ENCODE peak calls at places on chromosomes 13 and 19, in four cellular contexts. O, W, J and F are unnamed samples.

GRCh38 chr13:50476579-50476978 is 366.9 kb downstream of the DLEU7 start:
- DNase-seq in O (no peak), J (no peak), W (no peak), F (no peak)

GRCh38 chr19:2624537-2625091 is 77.9 kb downstream of the GNG7 start:
- DNase-seq in O (no peak), W (peak; percentile 51), J (no peak), F (peak; percentile 34)

GRCh38 chr13:114234266-114234644 is 442 bp upstream of the CDC16 start:
- DNase-seq in W (no peak), J (no peak), O (no peak), F (peak; percentile 9)

GRCh38 chr13:71621152-71622124 is 245.6 kb downstream of the DACH1 start:
- DNase-seq in J (no peak), W (peak; percentile 30), O (no peak), F (peak; percentile 16)

GRCh38 chr13:97255515-97255999 is 33.4 kb downstream of the MBNL2 start:
- DNase-seq in O (no peak), J (no peak), W (no peak), F (no peak)

GRCh38 chr19:33238750-33239149 is 13.1 kb upstream of the SLC7A10 start:
- DNase-seq in W (no peak), O (no peak), J (no peak), F (no peak)

GRCh38 chr13:102309110-102309509 is 92.7 kb downstream of the FGF14 start:
- DNase-seq in O (no peak), J (no peak), W (peak; percentile 73), F (no peak)

GRCh38 chr13:93226623-93227279 is at the start of gene GPC6:
- DNase-seq in J (peak; percentile 18), W (peak; percentile 89), O (no peak), F (peak; percentile 76)

GRCh38 chr13:112688560-112689497 is 1.0 kb upstream of the ATP11A start:
- DNase-seq in O (no peak), J (peak; percentile 29), W (peak; percentile 62), F (peak; percentile 13)

GRCh38 chr13:41942462-41943094 is 18.3 kb downstream of the VWA8 start:
- DNase-seq in W (peak; percentile 39), J (no peak), O (no peak), F (no peak)

GRCh38 chr13:92716749-92717148 is 509.9 kb upstream of the GPC6 start:
- DNase-seq in O (no peak), J (no peak), W (no peak), F (no peak)

GRCh38 chr19:38698225-38699026 is 45.8 kb downstream of the CAPN12 start:
- DNase-seq in J (no peak), O (no peak), W (no peak), F (no peak)

GRCh38 chr13:95201814-95202521 is 99.3 kb downstream of the ABCC4 start:
- DNase-seq in J (no peak), W (no peak), O (no peak), F (no peak)

GRCh38 chr13:97445504-97446187 is 11.7 kb downstream of the RAP2A start:
- DNase-seq in O (no peak), W (no peak), J (no peak), F (peak; percentile 42)

GRCh38 chr19:53865918-53866696 is 1.6 kb upstream of the MYADM start:
- DNase-seq in W (peak; percentile 90), J (peak; percentile 81), O (peak; percentile 35), F (peak; percentile 77)

GRCh38 chr13:98826156-98826555 is 73.7 kb upstream of the SLC15A1 start:
- DNase-seq in J (no peak), W (no peak), O (no peak), F (no peak)

GRCh38 chr13:22740264-22740663 is 440.5 kb upstream of the SGCG start:
- DNase-seq in W (peak; percentile 15), O (no peak), J (no peak), F (peak; percentile 17)

GRCh38 chr19:40510526-40511115 is 43.8 kb downstream of the SPTBN4 start:
- DNase-seq in J (no peak), W (no peak), O (no peak), F (no peak)

GRCh38 chr19:5292843-5293606 is 47.6 kb downstream of the PTPRS start:
- DNase-seq in W (peak; percentile 88), J (peak; percentile 46), O (peak; percentile 66), F (peak; percentile 82)

GRCh38 chr13:110582421-110582954 is 21.0 kb upstream of the RAB20 start:
- DNase-seq in O (no peak), W (no peak), J (no peak), F (no peak)

GRCh38 chr19:5147074-5147970 is 178.4 kb downstream of the KDM4B start:
- DNase-seq in J (no peak), W (no peak), O (no peak), F (no peak)

GRCh38 chr13:113427562-113428468 is 25.5 kb downstream of the ADPRHL1 start:
- DNase-seq in J (no peak), W (no peak), O (no peak), F (no peak)

GRCh38 chr13:113901642-113902041 is 37.8 kb upstream of the GAS6 start:
- DNase-seq in O (peak; percentile 6), J (no peak), W (no peak), F (no peak)

GRCh38 chr19:10416380-10417257 is 3.7 kb upstream of the PDE4A start:
- DNase-seq in O (peak; percentile 92), J (peak; percentile 90), W (peak; percentile 89), F (peak; percentile 91)

GRCh38 chr19:56720281-56720680 is 48.7 kb upstream of the ZNF835 start:
- DNase-seq in W (no peak), O (no peak), J (no peak), F (peak; percentile 69)

GRCh38 chr13:30308548-30308947 is 1.2 kb upstream of the KATNAL1 start:
- DNase-seq in J (no peak), W (peak; percentile 50), O (no peak), F (no peak)

GRCh38 chr19:11204943-11205349 is 7.6 kb upstream of the KANK2 start:
- DNase-seq in O (peak; percentile 31), J (no peak), W (no peak), F (no peak)

GRCh38 chr13:112825875-112826274 is 136.0 kb downstream of the ATP11A start:
- DNase-seq in J (no peak), W (no peak), O (no peak), F (no peak)

GRCh38 chr13:94860981-94861407 is 148.6 kb upstream of the SOX21 start:
- DNase-seq in J (no peak), O (no peak), W (no peak), F (no peak)

GRCh38 chr19:13872695-13873389 is 4.1 kb upstream of the NANOS3 start:
- DNase-seq in J (no peak), O (no peak), W (peak; percentile 70), F (peak; percentile 15)

GRCh38 chr13:93685900-93686299 is 459.3 kb downstream of the GPC6 start:
- DNase-seq in O (no peak), J (no peak), W (no peak), F (no peak)

GRCh38 chr19:32613008-32613407 is 32.0 kb downstream of the PDCD5 start:
- DNase-seq in J (no peak), O (no peak), W (no peak), F (no peak)

GRCh38 chr13:29435125-29435911 is 160.2 kb downstream of the SLC7A1 start:
- DNase-seq in J (no peak), W (peak; percentile 95), O (no peak), F (peak; percentile 68)

GRCh38 chr19:1216756-1217155 is 11.2 kb downstream of the STK11 start:
- DNase-seq in J (no peak), W (no peak), O (no peak), F (no peak)

GRCh38 chr19:1214299-1214861 is 8.8 kb downstream of the STK11 start:
- DNase-seq in O (no peak), W (no peak), J (no peak), F (no peak)

GRCh38 chr19:1211494-1212234 is 6.1 kb downstream of the STK11 start:
- DNase-seq in O (peak; percentile 88), J (no peak), W (no peak), F (no peak)

GRCh38 chr19:1214862-1215731 is 9.5 kb downstream of the STK11 start:
- DNase-seq in O (peak; percentile 67), J (no peak), W (no peak), F (no peak)

DNA sequence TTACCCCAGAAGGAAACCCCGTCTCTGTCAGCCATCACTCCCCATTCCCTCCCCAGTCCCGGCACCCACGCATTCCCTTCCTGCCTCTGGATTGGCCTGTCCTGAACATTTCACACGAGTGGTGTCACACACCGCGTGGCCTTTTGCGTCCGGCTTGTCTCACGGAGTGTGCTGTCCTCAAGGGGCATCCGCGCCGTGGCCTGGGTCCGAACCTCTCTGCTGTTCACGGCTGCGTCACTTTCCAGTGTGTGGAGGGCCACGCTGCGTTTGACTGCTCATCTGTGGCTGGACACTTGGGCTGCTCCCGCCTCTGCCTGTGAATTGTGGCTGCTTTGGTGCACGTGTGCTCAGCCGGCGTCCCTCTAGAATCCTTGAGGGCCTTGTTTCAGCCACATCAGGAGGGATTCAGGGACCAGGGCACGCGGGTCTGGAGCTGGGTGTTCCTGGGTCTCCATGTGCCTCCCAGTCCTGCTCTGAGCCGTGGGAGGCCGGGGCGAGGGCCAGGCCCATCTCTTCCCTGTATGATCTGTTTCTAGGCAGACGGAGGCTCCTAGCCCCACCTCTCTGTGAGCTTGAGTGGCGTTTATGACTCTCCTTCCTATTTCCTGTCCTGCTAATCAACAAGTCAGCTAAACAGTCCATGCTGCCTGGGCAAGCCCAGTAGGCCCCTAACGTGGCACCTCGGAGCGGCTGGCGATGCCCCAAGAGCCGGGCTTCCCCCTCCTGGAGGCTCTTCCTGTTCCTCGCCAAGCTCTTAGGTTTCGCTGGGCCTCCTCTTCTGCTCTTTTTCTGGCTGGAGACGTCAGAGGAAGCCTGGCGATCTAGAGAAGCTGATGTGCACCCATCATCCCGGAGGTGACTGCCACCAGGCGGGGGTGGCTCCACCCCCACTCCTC is 8.1 kb downstream of the STK11 start:
- DNase-seq in O (peak; percentile 23), W (no peak), J (peak; percentile 78), F (no peak)
- H3K36me3 ChIP-seq in O (no peaks in the 10 kb centered on the region), W (no peaks in the 10 kb centered on the region), J (no peaks in the 10 kb centered on the region), F (peaks cover 10% of the 10 kb centered on the region)

DNA sequence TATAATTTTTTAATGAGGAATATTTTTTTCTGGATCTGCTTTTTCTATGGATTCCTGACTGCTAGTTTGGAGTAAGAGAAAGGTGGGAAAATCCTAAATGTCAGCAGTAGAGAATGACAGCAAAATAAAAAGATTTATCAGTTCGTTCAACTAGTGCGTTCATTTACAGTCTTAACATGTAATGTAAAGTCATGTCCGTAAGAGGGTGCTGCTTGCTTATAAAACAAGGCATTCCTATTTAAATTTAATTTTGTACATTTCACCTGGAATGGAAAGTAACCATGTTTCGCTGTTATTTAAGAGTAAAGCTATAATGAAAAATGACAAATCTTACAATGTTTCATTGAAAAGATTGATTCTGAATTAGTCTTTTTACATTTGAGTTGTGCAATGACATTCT is 76.6 kb downstream of the ZMYM2 start:
- DNase-seq in W (no peak), O (no peak), J (no peak), F (no peak)
- H3K36me3 ChIP-seq in W (peaks cover 49% of the 10 kb centered on the region), O (no peaks in the 10 kb centered on the region), J (no peaks in the 10 kb centered on the region), F (peaks cover 79% of the 10 kb centered on the region)

GRCh38 chr19:46840157-46840942 is 10.3 kb downstream of the AP2S1 start:
- DNase-seq in O (peak; percentile 57), J (peak; percentile 51), W (peak; percentile 79), F (peak; percentile 84)

GRCh38 chr19:46842791-46843190 is 7.9 kb downstream of the AP2S1 start:
- DNase-seq in J (no peak), W (no peak), O (no peak), F (no peak)

GRCh38 chr19:46838160-46838559 is 12.5 kb downstream of the AP2S1 start:
- DNase-seq in J (no peak), O (no peak), W (no peak), F (no peak)

GRCh38 chr19:46841458-46842083 is 9.1 kb downstream of the AP2S1 start:
- DNase-seq in J (peak; percentile 39), W (peak; percentile 22), O (no peak), F (no peak)

GRCh38 chr19:46839752-46840151 is 10.9 kb downstream of the AP2S1 start:
- DNase-seq in J (peak; percentile 77), W (no peak), O (no peak), F (no peak)
- H3K36me3 ChIP-seq in J (no peaks in the 10 kb centered on the region), W (peaks cover 5% of the 10 kb centered on the region), O (no peaks in the 10 kb centered on the region), F (peaks cover 8% of the 10 kb centered on the region)

GRCh38 chr19:55402509-55402908 is 5.1 kb downstream of the UBE2S start:
- DNase-seq in W (no peak), J (no peak), O (no peak), F (no peak)
- H3K36me3 ChIP-seq in W (peaks cover 42% of the 10 kb centered on the region), J (no peaks in the 10 kb centered on the region), O (no peaks in the 10 kb centered on the region), F (peaks cover 56% of the 10 kb centered on the region)